ENCODE peak calls at places on chromosomes 2 and 18, in five cellular contexts. Z, S, L, R and O are unnamed samples.
A peak's percentile ranks its signal among the peaks of the same experiment; 100 is the strongest.

GRCh38 chr18:9437672-9438071 is 37.6 kb upstream of the RALBP1 start:
- DNase-seq in L (no peak), R (no peak), Z (no peak), S (no peak), O (no peak)

GRCh38 chr2:135637456-135638087 is 104.1 kb upstream of the UBXN4 start:
- DNase-seq in Z (no peak), L (no peak), S (no peak), R (no peak), O (no peak)

GRCh38 chr2:217954051-217954450 is 48.7 kb downstream of the TNS1 start:
- DNase-seq in S (no peak), Z (no peak), L (no peak), R (no peak), O (no peak)

GRCh38 chr2:23445450-23445868 is 60.5 kb downstream of the KLHL29 start:
- DNase-seq in Z (no peak), L (peak; percentile 93), S (peak; percentile 63), R (no peak), O (no peak)

GRCh38 chr2:97907667-97908066 is 88.1 kb downstream of the TMEM131 start:
- DNase-seq in S (no peak), R (no peak), L (no peak), Z (no peak), O (no peak)

GRCh38 chr18:9996104-9996503 is 82.3 kb downstream of the VAPA start:
- DNase-seq in S (peak; percentile 51), L (no peak), R (no peak), Z (no peak), O (no peak)

GRCh38 chr2:128623776-128624424 is 305.2 kb upstream of the HS6ST1 start:
- DNase-seq in Z (no peak), S (peak; percentile 66), R (no peak), L (no peak), O (no peak)

GRCh38 chr2:66489433-66489832 is 54.5 kb downstream of the MEIS1 start:
- DNase-seq in Z (no peak), S (no peak), R (no peak), L (no peak), O (no peak)

GRCh38 chr18:61398961-61399632 is 65.9 kb downstream of the CDH20 start:
- DNase-seq in S (peak; percentile 2), Z (no peak), L (no peak), R (no peak), O (no peak)

GRCh38 chr2:237691200-237691907 is 64.0 kb downstream of the LRRFIP1 start:
- DNase-seq in R (no peak), Z (no peak), S (no peak), L (no peak), O (no peak)

GRCh38 chr2:229265727-229266126 is 5.4 kb downstream of the PID1 start:
- DNase-seq in L (no peak), Z (no peak), R (no peak), S (no peak), O (no peak)

GRCh38 chr18:41643427-41643826 is 311.6 kb upstream of the PIK3C3 start:
- DNase-seq in S (no peak), L (peak; percentile 22), Z (no peak), R (no peak), O (no peak)

GRCh38 chr2:56132138-56132537 is 51.7 kb upstream of the CCDC85A start:
- DNase-seq in L (peak; percentile 52), S (peak; percentile 58), Z (no peak), R (no peak), O (no peak)

GRCh38 chr2:171847627-171848026 is 46.4 kb downstream of the SLC25A12 start:
- DNase-seq in L (no peak), Z (no peak), S (no peak), R (no peak), O (no peak)

GRCh38 chr18:59744271-59744721 is 47.1 kb upstream of the CCBE1 start:
- DNase-seq in S (peak; percentile 95), L (peak; percentile 88), R (no peak), Z (no peak), O (no peak)

GRCh38 chr2:147467441-147467840 is 377.4 kb upstream of the ACVR2A start:
- DNase-seq in L (no peak), Z (no peak), R (no peak), S (no peak), O (no peak)

GRCh38 chr2:149365826-149366583 is 35.6 kb downstream of the LYPD6 start:
- DNase-seq in R (no peak), S (peak; percentile 58), L (peak; percentile 89), Z (no peak), O (no peak)

GRCh38 chr18:21740724-21741510 is at the start of gene MIB1:
- DNase-seq in L (no peak), S (no peak), Z (peak; percentile 99), R (peak; percentile 99), O (no peak)

GRCh38 chr2:230129343-230129742 is 60.6 kb upstream of the SLC16A14 start:
- DNase-seq in S (no peak), L (no peak), Z (no peak), R (no peak), O (no peak)

GRCh38 chr2:118696786-118697465 is 150.5 kb downstream of the EN1 start:
- DNase-seq in L (peak; percentile 24), S (peak; percentile 87), Z (no peak), R (no peak), O (no peak)

GRCh38 chr2:218397502-218398436 is 1.9 kb upstream of the CTDSP1 start:
- DNase-seq in L (peak; percentile 88), Z (peak; percentile 60), S (peak; percentile 90), R (peak; percentile 66), O (peak; percentile 56)

GRCh38 chr2:43950383-43951008 is 45.3 kb downstream of the LRPPRC start:
- DNase-seq in Z (no peak), L (peak; percentile 56), R (no peak), S (peak; percentile 43), O (no peak)

GRCh38 chr2:10407841-10408648 is 40.1 kb downstream of the ODC1 start:
- DNase-seq in Z (no peak), L (peak; percentile 96), R (peak; percentile 43), S (peak; percentile 95), O (peak; percentile 67)